ENCODE peak calls at places on chromosomes 2 and 18, in nine cellular contexts. J is effector memory CD4-positive, alpha-beta T cell; O is CD4-positive, CD25-positive, alpha-beta regulatory T cell; D is MM.1S; R is right cardiac atrium; E is spleen; C is body of pancreas; K is upper lobe of right lung; S is mesendoderm. X is an unnamed sample. For H3K4me1 and H3K27me3, the result is how much of the 10 kb centered on the place peaks cover.

GRCh38 chr2:163759013-163759412 is 23.2 kb upstream of the FIGN start:
- DNase-seq in K (no peak), O (no peak), C (no peak), D (no peak), S (no peak), J (no peak), R (no peak), E (no peak), X (no peak)

GRCh38 chr2:160365691-160366367 is 127.8 kb downstream of the RBMS1 start:
- DNase-seq in R (peak), C (peak), S (no peak), E (no peak), J (no peak), D (peak), O (no peak), K (no peak), X (no peak)

GRCh38 chr2:136118819-136119716 is 1.1 kb upstream of the CXCR4 start:
- DNase-seq in J (peak), R (peak), D (peak), C (no peak), O (peak), K (peak), E (peak), S (peak), X (peak)

GRCh38 chr2:150681120-150681796 is 193.8 kb upstream of the RND3 start:
- DNase-seq in R (no peak), S (peak), D (no peak), O (no peak), C (no peak), E (no peak), J (no peak), K (no peak), X (no peak)

GRCh38 chr2:25275575-25275965 is 66.2 kb downstream of the DNMT3A start:
- DNase-seq in O (peak), E (no peak), S (no peak), R (no peak), K (no peak), D (no peak), J (no peak), C (no peak), X (no peak)

GRCh38 chr18:79400091-79400590 is 4.4 kb downstream of the NFATC1 start:
- DNase-seq in K (peak), E (peak), S (no peak), J (peak), O (peak), C (peak), D (peak), R (peak), X (peak)

GRCh38 chr18:47724186-47724975 is 206.1 kb downstream of the SMAD2 start:
- DNase-seq in D (no peak), R (no peak), E (no peak), K (no peak), C (no peak), O (no peak), J (no peak), S (peak), X (no peak)

GRCh38 chr2:9703085-9703641 is 72.4 kb upstream of the YWHAQ start:
- DNase-seq in D (no peak), S (peak), E (no peak), R (peak), K (peak), J (peak), C (no peak), O (peak), X (peak)

GRCh38 chr2:240460781-240461431 is 25.4 kb downstream of the GPC1 start:
- DNase-seq in S (no peak), E (peak), R (peak), J (no peak), D (no peak), K (peak), O (no peak), C (peak), X (peak)

GRCh38 chr2:194090251-194090905 is 1566.6 kb upstream of the SLC39A10 start:
- DNase-seq in R (peak), O (no peak), E (peak), J (no peak), K (peak), D (no peak), S (no peak), C (no peak), X (peak)

GRCh38 chr2:177806025-177806424 is 266.6 kb downstream of the PDE11A start:
- DNase-seq in O (no peak), C (no peak), D (no peak), E (no peak), R (no peak), S (no peak), J (no peak), K (no peak), X (no peak)

GRCh38 chr18:11970466-11971220 is 10.7 kb upstream of the IMPA2 start:
- DNase-seq in O (no peak), D (no peak), K (no peak), S (no peak), E (no peak), C (no peak), R (no peak), J (no peak), X (no peak)

GRCh38 chr2:113309655-113310387 is 31.1 kb upstream of the PAX8 start:
- DNase-seq in C (no peak), O (no peak), R (no peak), K (no peak), S (peak), J (no peak), E (no peak), D (no peak), X (no peak)

GRCh38 chr18:25594351-25594750 is 242.4 kb upstream of the ZNF521 start:
- DNase-seq in K (no peak), R (no peak), J (no peak), C (no peak), E (no peak), D (no peak), S (peak), O (no peak), X (no peak)

GRCh38 chr2:216583157-216583556 is 50.1 kb upstream of the IGFBP2 start:
- DNase-seq in D (no peak), E (no peak), J (no peak), O (no peak), S (no peak), K (no peak), R (no peak), C (no peak), X (no peak)

GRCh38 chr2:177573120-177573519 is 180.5 kb downstream of the AGPS start:
- DNase-seq in O (no peak), E (no peak), K (no peak), S (no peak), D (no peak), R (no peak), C (no peak), J (no peak), X (no peak)

GRCh38 chr18:24736686-24737085 is 276.2 kb downstream of the HRH4 start:
- DNase-seq in D (no peak), K (no peak), C (no peak), R (no peak), S (no peak), O (no peak), E (no peak), J (no peak), X (no peak)

GRCh38 chr18:48019557-48019956 is 89.1 kb upstream of the SMAD2 start:
- DNase-seq in K (no peak), D (no peak), S (no peak), J (no peak), O (no peak), R (no peak), C (no peak), E (no peak), X (no peak)

GRCh38 chr2:152694161-152694661 is 23.1 kb downstream of the PRPF40A start:
- DNase-seq in K (no peak), R (no peak), J (no peak), O (peak), E (no peak), D (peak), C (no peak), S (peak), X (no peak)

GRCh38 chr2:52844701-52845423 is 922.7 kb upstream of the CHAC2 start:
- DNase-seq in K (no peak), E (no peak), D (no peak), C (no peak), J (no peak), S (peak), R (no peak), O (no peak), X (no peak)

GRCh38 chr2:35503738-35504160 is 851.8 kb upstream of the CRIM1 start:
- DNase-seq in E (no peak), R (no peak), D (no peak), C (no peak), J (no peak), K (no peak), O (no peak), S (no peak), X (no peak)

GRCh38 chr2:181784556-181784955 is 104.2 kb upstream of the NEUROD1 start:
- DNase-seq in R (no peak), K (no peak), D (no peak), E (no peak), J (no peak), C (no peak), O (no peak), S (no peak), X (no peak)

GRCh38 chr2:233422050-233422639 is 67.9 kb downstream of the DGKD start:
- DNase-seq in J (peak), R (no peak), E (peak), K (peak), C (peak), O (peak), D (no peak), S (no peak), X (peak)

GRCh38 chr18:37421349-37422080 is 144.1 kb downstream of the CELF4 start:
- DNase-seq in S (no peak), C (no peak), E (no peak), O (no peak), J (no peak), R (no peak), K (no peak), D (no peak), X (no peak)

GRCh38 chr2:19774788-19775156 is 127.0 kb downstream of the TTC32 start:
- DNase-seq in R (no peak), E (no peak), K (no peak), O (no peak), C (no peak), S (peak), D (no peak), J (no peak), X (no peak)

GRCh38 chr18:27931563-27931962 is 245.4 kb downstream of the CDH2 start:
- DNase-seq in E (no peak), R (no peak), D (no peak), O (no peak), S (no peak), J (no peak), C (no peak), K (no peak), X (no peak)

GRCh38 chr18:2293109-2293839 is 278.0 kb downstream of the METTL4 start:
- DNase-seq in O (peak), S (peak), R (no peak), C (no peak), E (no peak), K (no peak), J (no peak), D (peak), X (no peak)

GRCh38 chr2:30686000-30686399 is 121.2 kb downstream of the CAPN13 start:
- DNase-seq in R (no peak), J (no peak), D (no peak), E (no peak), K (no peak), C (no peak), O (peak), S (peak), X (no peak)

GRCh38 chr2:217261452-217261851 is 401.6 kb upstream of the TNP1 start:
- DNase-seq in O (no peak), D (no peak), S (no peak), E (no peak), K (no peak), C (no peak), R (no peak), J (no peak), X (no peak)

GRCh38 chr2:67840460-67841068 is 222.2 kb downstream of the C1D start:
- DNase-seq in D (peak), S (peak), E (peak), J (no peak), C (peak), O (peak), K (peak), R (peak), X (peak)

GRCh38 chr2:99072556-99072955 is 69.0 kb upstream of the C2orf15 start:
- DNase-seq in C (no peak), K (no peak), J (no peak), D (no peak), S (no peak), E (no peak), R (no peak), O (no peak), X (no peak)

GRCh38 chr2:113273031-113273551 is 5.6 kb downstream of the PAX8 start:
- DNase-seq in R (no peak), D (peak), E (no peak), K (no peak), C (no peak), J (no peak), S (peak), O (peak), X (no peak)

GRCh38 chr18:37946324-37946723 is 380.7 kb upstream of the CELF4 start:
- DNase-seq in S (no peak), C (no peak), O (no peak), J (no peak), E (no peak), R (no peak), K (no peak), D (no peak), X (no peak)

GRCh38 chr2:55865095-55865835 is 58.3 kb downstream of the EFEMP1 start:
- DNase-seq in O (no peak), D (no peak), J (no peak), C (no peak), R (no peak), E (no peak), S (no peak), K (no peak), X (no peak)

GRCh38 chr2:30492185-30492584 is 45.1 kb downstream of the LCLAT1 start:
- DNase-seq in C (no peak), S (no peak), E (no peak), R (no peak), K (no peak), D (no peak), O (no peak), J (no peak), X (no peak)

GRCh38 chr2:161246301-161246700 is 61.9 kb upstream of the PSMD14 start:
- DNase-seq in K (no peak), E (no peak), O (no peak), C (no peak), D (no peak), S (peak), J (no peak), R (no peak), X (no peak)

GRCh38 chr2:134253117-134253704 is 661 bp upstream of the MGAT5 start:
- DNase-seq in O (peak), E (no peak), S (no peak), C (no peak), K (no peak), J (no peak), R (no peak), D (peak), X (no peak)

GRCh38 chr2:9285385-9285784 is 78.8 kb downstream of the ASAP2 start:
- DNase-seq in C (no peak), O (no peak), K (no peak), E (no peak), R (no peak), D (no peak), J (no peak), S (no peak), X (no peak)

GRCh38 chr18:2901405-2901989 is 54.7 kb downstream of the EMILIN2 start:
- DNase-seq in S (no peak), K (no peak), O (no peak), J (no peak), D (no peak), C (no peak), E (no peak), R (peak), X (peak)

GRCh38 chr2:46013726-46014125 is 283.5 kb upstream of the EPAS1 start:
- DNase-seq in R (no peak), C (no peak), E (no peak), K (no peak), D (no peak), O (no peak), S (no peak), J (no peak), X (no peak)

GRCh38 chr2:46012618-46013240 is 284.5 kb upstream of the EPAS1 start:
- DNase-seq in C (no peak), E (no peak), S (no peak), K (no peak), R (no peak), J (no peak), D (no peak), O (no peak), X (no peak)

GRCh38 chr2:46018773-46019593 is 278.2 kb upstream of the EPAS1 start:
- DNase-seq in O (no peak), D (no peak), C (no peak), J (no peak), E (no peak), S (no peak), R (no peak), K (no peak), X (no peak)

GRCh38 chr2:46014911-46015654 is 282.1 kb upstream of the EPAS1 start:
- DNase-seq in C (no peak), D (no peak), E (no peak), R (no peak), S (peak), J (no peak), O (no peak), K (no peak), X (no peak)

GRCh38 chr2:46015671-46016070 is 281.5 kb upstream of the EPAS1 start:
- DNase-seq in E (no peak), S (peak), D (no peak), O (no peak), R (no peak), C (no peak), J (no peak), K (no peak), X (no peak)
- H3K27ac ChIP-seq in E (peak), S (peak), D (no peak), O (no peak), R (peak), C (no peak), J (no peak), K (peak), X (no peak)

GRCh38 chr2:83103602-83104001 is 1355.5 kb downstream of the SUCLG1 start:
- DNase-seq in O (no peak), D (no peak), J (no peak), E (no peak), S (no peak), R (no peak), K (no peak), C (no peak), X (no peak)

GRCh38 chr2:83104202-83104601 is 1354.9 kb downstream of the SUCLG1 start:
- DNase-seq in O (no peak), R (no peak), C (no peak), D (no peak), K (no peak), S (no peak), E (no peak), J (no peak), X (no peak)

DNA sequence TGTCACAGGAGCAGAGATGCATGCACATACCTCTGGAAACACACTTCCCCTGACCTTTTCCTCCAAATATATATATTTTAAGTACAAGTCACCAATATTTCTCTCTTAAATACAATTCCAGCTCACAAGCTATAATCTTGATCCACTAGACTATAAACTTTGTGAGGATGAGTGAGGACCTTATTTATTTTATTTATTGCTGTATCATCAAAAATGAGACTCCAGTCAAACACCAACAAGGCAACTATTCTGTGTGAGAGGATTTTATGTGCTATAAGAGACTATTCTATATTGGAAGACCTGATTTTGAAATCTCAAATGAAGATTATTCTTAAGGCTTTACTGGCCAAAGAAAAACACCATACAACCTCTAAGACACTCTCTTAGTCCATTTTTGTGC is 1352.2 kb downstream of the SUCLG1 start:
- DNase-seq in O (no peak), S (no peak), C (no peak), R (no peak), J (no peak), K (no peak), E (no peak), D (no peak), X (no peak)
- H3K4me1 ChIP-seq in O (under half), S (under half), C (under half), R (under half), J (under half), K (under half), E (under half), D (under half), X (under half)

DNA sequence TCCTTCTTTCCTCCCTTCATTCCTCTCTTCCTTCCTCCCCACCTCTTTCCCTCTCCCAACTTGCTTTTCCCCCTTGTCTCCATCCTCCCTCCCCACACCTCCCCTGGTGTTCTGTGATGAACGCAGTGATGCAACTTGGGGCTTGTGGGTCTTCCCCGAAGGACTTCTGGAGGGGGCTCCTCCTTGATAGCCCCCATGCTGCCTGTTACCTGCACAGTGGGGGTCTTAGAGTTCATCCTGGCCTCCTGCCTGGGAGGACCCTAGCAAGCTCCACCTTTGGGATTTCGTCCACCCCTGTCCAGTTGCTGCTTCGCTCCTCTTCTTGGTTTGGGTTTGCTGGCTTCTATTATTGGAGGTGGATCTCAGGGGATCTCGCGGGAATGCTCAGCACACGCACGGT is 43.7 kb upstream of the AFF3 start:
- DNase-seq in E (no peak), R (no peak), J (no peak), O (no peak), D (no peak), K (peak), C (no peak), S (no peak), X (no peak)
- H3K27me3 ChIP-seq in E (under half), R (under half), J (under half), O (under half), D (under half), K (under half), C (under half), S (under half), X (under half)

GRCh38 chr2:226799976-226800940 is 638 bp upstream of the IRS1 start:
- DNase-seq in D (peak), R (peak), S (peak), J (no peak), K (no peak), C (peak), O (peak), E (no peak), X (no peak)

GRCh38 chr2:226803410-226803809 is 3.8 kb upstream of the IRS1 start:
- DNase-seq in E (no peak), R (no peak), O (no peak), K (no peak), J (no peak), D (no peak), C (no peak), S (no peak), X (no peak)

GRCh38 chr2:226799211-226799975 is at the start of gene IRS1:
- DNase-seq in K (peak), S (peak), E (peak), D (peak), C (peak), O (peak), R (peak), J (peak), X (peak)

GRCh38 chr2:226802573-226802972 is 3.0 kb upstream of the IRS1 start:
- DNase-seq in R (no peak), K (no peak), D (peak), C (no peak), S (peak), O (peak), J (no peak), E (no peak), X (no peak)

GRCh38 chr2:226800941-226801784 is 1.5 kb upstream of the IRS1 start:
- DNase-seq in S (peak), D (peak), K (peak), E (peak), C (peak), R (peak), O (peak), J (peak), X (peak)
- H3K27ac ChIP-seq in S (no peak), D (peak), K (peak), E (peak), C (peak), R (peak), O (no peak), J (no peak), X (no peak)

X was measured in left lung.